ENCODE peak calls at places on chromosome 18, in five cellular contexts. One of them, this sample, is unnamed.

GRCh38 chr18:23087352-23087751 is 47.9 kb upstream of the CABLES1 start:
- DNase-seq in stomach: no peak
- DNase-seq in uterus: no peak
- DNase-seq in GM12891: no peak
- DNase-seq in upper lobe of left lung: no peak
- DNase-seq in this sample: no peak

GRCh38 chr18:34993289-34993688 is 47.9 kb upstream of the MAPRE2 start:
- DNase-seq in upper lobe of left lung: no peak
- DNase-seq in uterus: no peak
- DNase-seq in GM12891: no peak
- DNase-seq in stomach: no peak
- DNase-seq in this sample: no peak

GRCh38 chr18:56200381-56200831 is 438.0 kb downstream of the TXNL1 start:
- DNase-seq in GM12891: no peak
- DNase-seq in upper lobe of left lung: no peak
- DNase-seq in uterus: no peak
- DNase-seq in stomach: no peak
- DNase-seq in this sample: peak

GRCh38 chr18:13412901-13413300 is 194.3 kb downstream of the LDLRAD4 start:
- DNase-seq in uterus: no peak
- DNase-seq in GM12891: no peak
- DNase-seq in upper lobe of left lung: no peak
- DNase-seq in stomach: no peak
- DNase-seq in this sample: no peak

GRCh38 chr18:27412551-27412950 is 227.4 kb upstream of the CHST9 start:
- DNase-seq in upper lobe of left lung: no peak
- DNase-seq in stomach: no peak
- DNase-seq in GM12891: no peak
- DNase-seq in uterus: no peak
- DNase-seq in this sample: no peak

GRCh38 chr18:58541789-58542425 is 87.0 kb downstream of the ALPK2 start:
- DNase-seq in uterus: no peak
- DNase-seq in stomach: no peak
- DNase-seq in upper lobe of left lung: no peak
- DNase-seq in GM12891: no peak
- DNase-seq in this sample: peak

GRCh38 chr18:23916338-23916737 is 98.2 kb upstream of the TTC39C start:
- DNase-seq in GM12891: no peak
- DNase-seq in upper lobe of left lung: no peak
- DNase-seq in uterus: no peak
- DNase-seq in stomach: no peak
- DNase-seq in this sample: no peak

GRCh38 chr18:35178260-35178659 is 62.6 kb upstream of the ZNF397 start:
- DNase-seq in upper lobe of left lung: no peak
- DNase-seq in GM12891: no peak
- DNase-seq in stomach: no peak
- DNase-seq in uterus: no peak
- DNase-seq in this sample: peak

GRCh38 chr18:10230072-10230471 is 224.4 kb upstream of the APCDD1 start:
- DNase-seq in uterus: no peak
- DNase-seq in GM12891: no peak
- DNase-seq in stomach: no peak
- DNase-seq in upper lobe of left lung: no peak
- DNase-seq in this sample: peak

GRCh38 chr18:76450912-76451421 is 44.1 kb downstream of the ZNF516 start:
- DNase-seq in stomach: no peak
- DNase-seq in uterus: no peak
- DNase-seq in upper lobe of left lung: peak
- DNase-seq in GM12891: no peak
- DNase-seq in this sample: no peak

GRCh38 chr18:24052053-24052452 is 37.5 kb downstream of the TTC39C start:
- DNase-seq in stomach: no peak
- DNase-seq in uterus: no peak
- DNase-seq in upper lobe of left lung: no peak
- DNase-seq in GM12891: no peak
- DNase-seq in this sample: no peak

GRCh38 chr18:9474103-9474982 is 970 bp upstream of the RALBP1 start:
- DNase-seq in stomach: no peak
- DNase-seq in uterus: no peak
- DNase-seq in GM12891: no peak
- DNase-seq in upper lobe of left lung: no peak
- DNase-seq in this sample: peak

GRCh38 chr18:23998811-23999210 is 15.7 kb upstream of the TTC39C start:
- DNase-seq in upper lobe of left lung: no peak
- DNase-seq in stomach: no peak
- DNase-seq in GM12891: no peak
- DNase-seq in uterus: no peak
- DNase-seq in this sample: no peak

GRCh38 chr18:58135806-58136331 is 91.8 kb downstream of the NEDD4L start:
- DNase-seq in upper lobe of left lung: no peak
- DNase-seq in uterus: peak
- DNase-seq in stomach: peak
- DNase-seq in GM12891: peak
- DNase-seq in this sample: peak

GRCh38 chr18:3059272-3059671 is 46.3 kb upstream of the LPIN2 start:
- DNase-seq in stomach: no peak
- DNase-seq in GM12891: no peak
- DNase-seq in upper lobe of left lung: no peak
- DNase-seq in uterus: no peak
- DNase-seq in this sample: no peak

GRCh38 chr18:59846814-59847490 is 52.8 kb upstream of the PMAIP1 start:
- DNase-seq in stomach: peak
- DNase-seq in upper lobe of left lung: no peak
- DNase-seq in uterus: no peak
- DNase-seq in GM12891: peak
- DNase-seq in this sample: peak

DNA sequence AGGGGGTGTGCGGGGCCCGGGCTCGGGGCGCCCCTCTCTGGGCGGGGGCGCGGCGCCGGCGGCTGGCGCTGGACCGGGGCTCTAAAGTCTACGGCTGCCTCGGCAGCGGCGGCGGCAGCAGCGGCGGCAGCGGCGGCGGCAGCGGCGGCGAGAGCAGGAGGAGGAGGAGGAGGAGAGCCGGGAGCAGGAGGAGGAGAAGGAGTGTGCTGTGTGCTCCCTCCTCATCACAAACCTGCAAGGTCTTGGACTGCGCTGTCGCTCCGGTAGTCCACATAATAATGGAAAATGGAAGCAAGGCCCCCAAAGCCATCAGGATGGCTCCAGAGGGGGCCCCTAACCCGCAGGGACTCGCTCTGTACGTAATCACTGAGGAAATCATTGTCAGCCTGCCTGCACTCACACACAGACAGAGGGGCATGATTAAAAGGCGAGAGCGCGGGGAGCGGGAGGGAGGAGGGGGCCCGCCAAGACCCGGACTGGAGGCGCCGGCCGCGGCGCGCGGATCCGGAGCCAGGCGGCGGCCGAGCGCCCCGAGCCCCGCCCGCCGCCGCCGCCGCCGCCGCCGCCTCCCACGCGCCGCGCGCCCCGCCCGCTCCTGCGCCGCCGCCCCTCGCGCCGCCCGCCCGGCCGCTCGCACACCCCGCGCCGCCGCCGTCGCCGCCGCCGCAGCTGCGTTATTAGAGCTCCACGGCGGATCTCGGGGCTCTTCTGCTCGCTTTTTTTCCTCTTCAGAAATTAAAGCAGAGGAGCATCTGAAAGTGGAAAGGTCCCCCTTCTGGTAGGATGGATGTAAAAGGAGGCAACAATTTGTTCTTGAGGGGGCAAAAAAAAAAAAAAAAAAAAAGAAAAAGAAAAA is at the start of gene ZNF521:
- DNase-seq in GM12891: peak
- DNase-seq in upper lobe of left lung: peak
- DNase-seq in stomach: peak
- DNase-seq in uterus: peak
- DNase-seq in this sample: peak
- TF ChIP-seq POLR2A in GM12891: no peak
- TF ChIP-seq POLR2A in upper lobe of left lung: peak
- TF ChIP-seq POLR2A in stomach: no peak
- TF ChIP-seq POLR2A in uterus: peak
- TF ChIP-seq POLR2A in this sample: no peak

GRCh38 chr18:42131044-42131939 is 176.3 kb downstream of the PIK3C3 start:
- DNase-seq in stomach: no peak
- DNase-seq in GM12891: no peak
- DNase-seq in upper lobe of left lung: no peak
- DNase-seq in uterus: peak
- DNase-seq in this sample: no peak
- TF ChIP-seq POLR2A in stomach: no peak
- TF ChIP-seq POLR2A in GM12891: no peak
- TF ChIP-seq POLR2A in upper lobe of left lung: no peak
- TF ChIP-seq POLR2A in uterus: no peak
- TF ChIP-seq POLR2A in this sample: no peak

GRCh38 chr18:79401494-79402208 is 5.9 kb downstream of the NFATC1 start:
- DNase-seq in stomach: no peak
- DNase-seq in upper lobe of left lung: peak
- DNase-seq in GM12891: no peak
- DNase-seq in uterus: no peak
- DNase-seq in this sample: no peak

GRCh38 chr18:79404567-79404910 is 8.8 kb downstream of the NFATC1 start:
- DNase-seq in upper lobe of left lung: peak
- DNase-seq in stomach: no peak
- DNase-seq in uterus: no peak
- DNase-seq in GM12891: no peak
- DNase-seq in this sample: no peak

GRCh38 chr18:79402209-79402576 is 6.5 kb downstream of the NFATC1 start:
- DNase-seq in GM12891: no peak
- DNase-seq in stomach: no peak
- DNase-seq in uterus: no peak
- DNase-seq in upper lobe of left lung: peak
- DNase-seq in this sample: no peak

GRCh38 chr18:79403723-79404566 is 8.2 kb downstream of the NFATC1 start:
- DNase-seq in stomach: no peak
- DNase-seq in GM12891: no peak
- DNase-seq in uterus: no peak
- DNase-seq in upper lobe of left lung: peak
- DNase-seq in this sample: no peak

DNA sequence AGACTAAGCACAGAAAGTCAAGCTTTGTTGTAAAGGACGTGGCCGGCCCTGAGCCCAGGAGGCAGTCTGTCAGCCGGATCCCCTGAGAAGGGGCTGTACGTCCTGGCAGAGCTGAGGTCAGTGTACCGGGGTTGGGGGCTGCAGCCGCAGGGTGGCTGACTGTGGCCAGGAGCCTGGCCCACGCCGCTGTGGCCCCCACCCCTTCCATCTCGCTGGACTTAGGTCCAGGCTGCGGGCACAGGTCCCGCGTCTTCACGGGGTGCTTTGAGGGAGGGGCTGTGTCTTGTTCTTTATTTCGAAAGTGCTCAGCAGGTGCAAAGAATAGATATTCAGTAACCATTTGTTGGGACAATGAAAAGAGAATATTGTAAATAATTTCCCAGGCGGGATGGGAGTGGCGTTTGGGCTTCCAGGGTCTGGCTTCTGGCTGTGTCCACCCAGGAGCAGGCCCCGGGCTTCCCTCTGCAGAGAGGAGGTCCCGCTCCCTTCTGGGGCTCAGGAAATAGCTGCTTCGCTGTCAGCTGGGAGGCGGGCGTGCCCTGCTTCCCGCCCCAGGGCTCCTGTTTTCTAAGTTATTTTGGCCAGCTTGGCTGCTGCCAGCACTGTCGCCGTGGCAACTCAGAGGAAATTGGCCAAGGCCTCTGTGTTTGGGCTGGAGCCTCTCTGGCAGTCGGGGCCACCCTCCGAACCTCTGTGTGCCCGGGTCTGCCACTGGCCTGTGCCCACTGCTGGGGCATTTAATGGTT is 7.4 kb downstream of the NFATC1 start:
- DNase-seq in GM12891: no peak
- DNase-seq in upper lobe of left lung: peak
- DNase-seq in uterus: peak
- DNase-seq in stomach: peak
- DNase-seq in this sample: no peak
- TF ChIP-seq POLR2A in GM12891: no peak
- TF ChIP-seq POLR2A in upper lobe of left lung: no peak
- TF ChIP-seq POLR2A in uterus: no peak
- TF ChIP-seq POLR2A in stomach: no peak
- TF ChIP-seq POLR2A in this sample: no peak

DNA sequence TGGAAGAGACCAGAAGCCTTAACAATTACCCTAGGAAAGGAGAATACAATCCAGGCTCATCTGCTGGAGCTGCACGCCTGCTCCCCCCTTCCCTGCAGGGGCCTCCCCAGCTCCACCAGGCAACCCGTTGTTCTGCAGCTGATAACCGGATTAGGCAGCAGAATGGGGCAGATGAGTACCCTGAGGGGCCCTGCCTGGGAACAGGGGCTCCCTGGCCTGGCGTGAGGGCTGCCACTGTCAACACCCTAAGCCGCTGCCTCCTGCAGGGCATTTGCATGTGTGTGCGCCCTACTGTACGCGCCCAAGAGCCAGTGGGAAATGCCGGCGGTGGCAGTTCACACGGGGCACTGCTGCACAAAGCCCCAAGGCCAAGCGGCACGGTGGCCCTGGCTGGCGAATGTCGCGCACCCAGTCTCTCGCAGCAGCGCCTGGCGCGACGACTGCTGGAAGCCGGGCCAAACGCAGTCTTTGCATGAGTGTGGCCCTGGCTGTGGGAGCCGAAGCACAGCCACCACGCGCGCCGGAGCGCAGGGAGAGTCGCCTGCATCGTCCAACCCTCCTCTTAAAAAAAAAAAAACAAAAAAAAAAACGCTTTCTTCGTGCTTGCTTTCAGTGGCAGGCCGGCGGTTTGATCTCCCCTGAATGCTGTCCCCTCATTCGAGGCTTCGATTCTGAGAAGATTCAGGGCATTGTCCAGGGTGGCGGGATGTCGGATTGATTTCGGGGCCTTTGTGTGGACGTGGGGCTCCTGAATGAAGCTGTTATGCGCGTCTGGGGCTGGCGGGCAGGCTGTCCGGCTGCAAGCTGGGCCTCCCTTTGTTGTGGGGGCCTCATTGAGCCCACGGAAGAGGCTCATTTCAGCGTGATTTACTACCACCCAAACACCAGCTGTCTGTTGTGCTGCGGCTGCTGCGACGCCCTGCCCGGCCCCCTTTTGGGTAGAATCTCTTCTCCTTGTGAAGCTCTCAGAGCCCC is 63.8 kb downstream of the SETBP1 start:
- DNase-seq in upper lobe of left lung: peak
- DNase-seq in stomach: no peak
- DNase-seq in uterus: no peak
- DNase-seq in GM12891: no peak
- DNase-seq in this sample: no peak
- TF ChIP-seq POLR2A in upper lobe of left lung: no peak
- TF ChIP-seq POLR2A in stomach: no peak
- TF ChIP-seq POLR2A in uterus: no peak
- TF ChIP-seq POLR2A in GM12891: no peak
- TF ChIP-seq POLR2A in this sample: no peak

This sample was measured in H54.